ENCODE peak calls at places on chromosomes 3 and 15, in eight cellular contexts. R is NCI-H2029, Z is NCI-H1694, L is RWPE2, Q is upper lobe of right lung, D is HTR-8/SVneo, J is NCI-H345, G is H54. K is an unnamed sample.

GRCh38 chr3:150414273-150414672 is 6.2 kb downstream of the TSC22D2 start:
- DNase-seq in R (no peak), Z (no peak), L (no peak), Q (no peak), D (no peak), J (no peak), G (no peak), K (peak)

GRCh38 chr3:124044961-124045360 is 53.0 kb upstream of the ROPN1 start:
- DNase-seq in R (no peak), Z (peak), L (no peak), Q (no peak), D (no peak), J (no peak), G (no peak), K (no peak)

GRCh38 chr15:77013786-77014136 is 18.8 kb downstream of the PSTPIP1 start:
- DNase-seq in R (no peak), Z (no peak), L (no peak), Q (no peak), D (no peak), J (no peak), G (no peak), K (no peak)

GRCh38 chr15:101246824-101247745 is 4.8 kb downstream of the CHSY1 start:
- DNase-seq in R (no peak), Z (no peak), L (no peak), Q (no peak), D (no peak), J (no peak), G (no peak), K (no peak)

GRCh38 chr15:75037685-75038084 is 14.3 kb downstream of the PPCDC start:
- DNase-seq in R (no peak), Z (no peak), L (no peak), Q (no peak), D (no peak), J (no peak), G (no peak), K (no peak)

GRCh38 chr3:126129408-126129891 is 45.5 kb upstream of the SLC41A3 start:
- DNase-seq in R (no peak), Z (no peak), L (peak), Q (peak), D (no peak), J (no peak), G (peak), K (no peak)

GRCh38 chr3:82940124-82940523 is 1178.7 kb upstream of the GBE1 start:
- DNase-seq in R (no peak), Z (no peak), L (peak), Q (peak), D (no peak), J (no peak), G (no peak), K (no peak)

GRCh38 chr3:186456636-186457265 is 87.4 kb downstream of the CRYGS start:
- DNase-seq in R (no peak), Z (no peak), L (no peak), Q (no peak), D (no peak), J (no peak), G (no peak), K (no peak)

GRCh38 chr15:88178631-88179030 is 77.9 kb downstream of the NTRK3 start:
- DNase-seq in R (no peak), Z (no peak), L (no peak), Q (no peak), D (no peak), J (no peak), G (no peak), K (no peak)

GRCh38 chr15:70227122-70227521 is 129.4 kb upstream of the TLE3 start:
- DNase-seq in R (no peak), Z (no peak), L (no peak), Q (no peak), D (no peak), J (no peak), G (no peak), K (no peak)

GRCh38 chr15:65646486-65646885 is 24.7 kb downstream of the SLC24A1 start:
- DNase-seq in R (no peak), Z (no peak), L (no peak), Q (no peak), D (peak), J (no peak), G (peak), K (no peak)

GRCh38 chr3:177358968-177359600 is 161.8 kb upstream of the TBL1XR1 start:
- DNase-seq in R (peak), Z (peak), L (no peak), Q (peak), D (no peak), J (peak), G (peak), K (peak)

GRCh38 chr3:101801174-101801573 is 22.2 kb downstream of the NXPE3 start:
- DNase-seq in R (no peak), Z (no peak), L (no peak), Q (no peak), D (no peak), J (no peak), G (no peak), K (no peak)

GRCh38 chr15:65790692-65791334 is 1.3 kb downstream of the DENND4A start:
- DNase-seq in R (no peak), Z (peak), L (no peak), Q (no peak), D (no peak), J (no peak), G (no peak), K (peak)

K was measured in fibroblast of the aortic adventitia.